ENCODE peak calls at places on chromosomes 16 and 17, in five cellular contexts. H is neural progenitor cell, S is lower leg skin, A is adrenal gland, T is AG10803. O is an unnamed sample.

GRCh38 chr17:43399839-43400328 is 1.1 kb downstream of the ARL4D start:
- DNase-seq in H (no peak), S (no peak), A (no peak), T (peak), O (no peak)

GRCh38 chr16:86882586-86883280 is 304.4 kb downstream of the FOXL1 start:
- DNase-seq in H (no peak), S (no peak), A (peak), T (peak), O (peak)

GRCh38 chr17:56902350-56902749 is 11.5 kb downstream of the TRIM25 start:
- DNase-seq in H (no peak), S (peak), A (no peak), T (peak), O (peak)

GRCh38 chr17:52536466-52536865 is 378.0 kb upstream of the CA10 start:
- DNase-seq in H (no peak), S (no peak), A (no peak), T (no peak), O (no peak)

GRCh38 chr16:6926762-6927161 is 405.9 kb upstream of the RBFOX1 start:
- DNase-seq in H (peak), S (no peak), A (no peak), T (no peak), O (no peak)

GRCh38 chr17:266701-267656 is 85.5 kb upstream of the DOC2B start:
- DNase-seq in H (peak), S (peak), A (peak), T (no peak), O (no peak)

GRCh38 chr17:45432405-45433113 is at the start of gene ARHGAP27:
- DNase-seq in H (peak), S (peak), A (peak), T (no peak), O (peak)

GRCh38 chr17:10295728-10296343 is 77.0 kb downstream of the MYH13 start:
- DNase-seq in H (peak), S (peak), A (peak), T (peak), O (no peak)

GRCh38 chr17:59683283-59683682 is 23.9 kb downstream of the PTRH2 start:
- DNase-seq in H (no peak), S (no peak), A (no peak), T (no peak), O (no peak)

GRCh38 chr17:77475012-77475976 is 334.5 kb downstream of the SEC14L1 start:
- DNase-seq in H (no peak), S (no peak), A (no peak), T (peak), O (peak)

GRCh38 chr17:68460715-68461114 is 3.4 kb upstream of the WIPI1 start:
- DNase-seq in H (no peak), S (no peak), A (no peak), T (no peak), O (no peak)

GRCh38 chr16:89007371-89008249 is 30.6 kb upstream of the CBFA2T3 start:
- DNase-seq in H (no peak), S (no peak), A (no peak), T (no peak), O (no peak)

GRCh38 chr16:89012622-89012995 is 35.6 kb upstream of the CBFA2T3 start:
- DNase-seq in H (no peak), S (no peak), A (no peak), T (no peak), O (no peak)

GRCh38 chr16:89011909-89012621 is 35.1 kb upstream of the CBFA2T3 start:
- DNase-seq in H (no peak), S (no peak), A (no peak), T (no peak), O (no peak)

GRCh38 chr16:89010210-89010925 is 33.4 kb upstream of the CBFA2T3 start:
- DNase-seq in H (no peak), S (no peak), A (no peak), T (no peak), O (no peak)

DNA sequence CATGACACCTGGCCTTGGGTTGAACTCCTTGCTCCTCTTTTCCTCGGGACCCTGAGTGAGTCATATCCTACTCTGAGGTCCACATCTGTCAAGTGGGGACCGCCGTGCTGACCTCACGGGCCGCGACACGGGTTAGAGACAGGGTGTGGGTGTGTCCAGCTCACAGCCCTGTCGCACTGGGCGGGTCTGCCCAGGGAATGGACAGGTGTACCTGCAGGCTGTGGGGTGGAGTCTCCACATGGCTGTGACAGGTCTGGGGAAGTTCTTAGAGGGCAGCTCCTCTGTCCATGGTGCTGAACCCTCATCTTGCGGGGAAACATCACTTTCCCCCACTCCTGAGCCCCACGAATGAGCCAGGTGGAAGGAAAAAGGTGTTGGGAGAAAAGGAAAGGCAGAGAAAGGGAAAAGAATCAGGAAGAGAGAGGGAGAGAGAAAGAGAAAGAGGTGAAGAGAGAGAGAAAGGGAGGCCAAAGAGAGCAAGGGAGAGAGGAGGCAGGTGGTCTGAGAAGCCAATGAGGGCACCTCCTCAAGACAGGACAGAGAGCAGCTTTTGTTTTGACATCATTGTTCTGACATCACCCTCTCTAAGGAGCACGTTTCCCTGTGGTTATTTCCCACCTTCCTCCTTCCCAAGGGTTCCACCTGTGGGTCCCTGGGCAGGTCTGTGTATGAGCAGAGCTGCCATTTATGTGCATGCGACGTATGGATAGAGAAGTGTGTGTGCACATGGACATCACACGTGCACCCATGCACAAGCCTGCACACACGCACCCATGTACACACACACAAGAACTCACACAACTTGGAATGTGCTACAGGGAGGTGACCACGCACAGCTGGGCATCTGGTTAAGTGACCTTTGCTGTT is 32.6 kb upstream of the CBFA2T3 start:
- DNase-seq in H (peak), S (no peak), A (no peak), T (no peak), O (no peak)
- TF ChIP-seq CTCF in H (no peak), S (no peak), A (no peak), T (no peak), O (no peak)

GRCh38 chr17:80034654-80034976 is 1.1 kb downstream of the TBC1D16 start:
- DNase-seq in H (no peak), S (no peak), A (no peak), T (no peak), O (no peak)
- H3K4me3 ChIP-seq in H (peak), S (peak), A (no peak), T (peak), O (peak)

DNA sequence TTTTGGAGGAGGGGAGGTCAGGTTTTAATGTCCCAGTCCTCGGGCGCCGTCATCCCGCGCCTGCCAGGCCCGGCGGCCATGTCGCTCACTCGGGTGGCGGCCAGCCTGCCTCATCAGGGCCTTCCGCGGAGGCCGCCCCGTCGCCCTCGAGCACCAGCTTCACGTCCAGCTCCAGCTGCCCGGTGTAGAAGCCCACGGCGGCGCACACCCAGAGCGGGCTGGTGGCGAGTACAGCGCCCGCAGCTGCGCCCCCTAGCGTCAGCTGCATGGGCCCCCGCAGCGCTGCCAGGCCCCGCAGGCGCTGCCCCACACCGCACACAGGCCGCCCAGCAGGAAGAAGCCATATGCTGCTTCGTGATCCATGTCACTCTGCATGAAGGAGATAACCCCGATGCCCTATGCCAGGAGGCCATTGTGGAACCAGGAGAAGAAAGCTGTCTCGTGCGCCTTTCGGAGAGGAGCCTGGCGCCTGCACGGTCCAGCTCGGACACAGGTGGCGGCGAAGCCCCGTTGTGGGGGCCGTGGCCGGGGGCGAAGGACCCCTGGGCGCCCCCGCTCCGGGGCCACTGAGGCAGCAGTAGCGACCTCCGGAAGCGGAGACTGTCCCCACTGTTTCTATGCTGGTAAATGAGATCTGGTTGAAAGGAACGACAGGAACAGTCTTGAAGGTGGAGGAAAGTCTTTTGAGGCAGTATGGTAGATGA is 9.6 kb downstream of the AP2B1 start:
- DNase-seq in H (peak), S (no peak), A (no peak), T (no peak), O (no peak)
- TF ChIP-seq CTCF in H (peak), S (no peak), A (no peak), T (no peak), O (no peak)

GRCh38 chr16:85372627-85373372 is 240.3 kb upstream of the GSE1 start:
- DNase-seq in H (no peak), S (no peak), A (peak), T (peak), O (peak)

GRCh38 chr16:85371948-85372347 is 241.2 kb upstream of the GSE1 start:
- DNase-seq in H (no peak), S (no peak), A (no peak), T (no peak), O (no peak)

GRCh38 chr16:85369741-85370528 is 243.2 kb upstream of the GSE1 start:
- DNase-seq in H (peak), S (peak), A (peak), T (peak), O (peak)

GRCh38 chr16:85370543-85370880 is 242.6 kb upstream of the GSE1 start:
- DNase-seq in H (no peak), S (no peak), A (no peak), T (no peak), O (no peak)

GRCh38 chr16:85370881-85371651 is 242.1 kb upstream of the GSE1 start:
- DNase-seq in H (no peak), S (peak), A (peak), T (peak), O (peak)
- H3K4me3 ChIP-seq in H (no peak), S (no peak), A (no peak), T (peak), O (no peak)

DNA sequence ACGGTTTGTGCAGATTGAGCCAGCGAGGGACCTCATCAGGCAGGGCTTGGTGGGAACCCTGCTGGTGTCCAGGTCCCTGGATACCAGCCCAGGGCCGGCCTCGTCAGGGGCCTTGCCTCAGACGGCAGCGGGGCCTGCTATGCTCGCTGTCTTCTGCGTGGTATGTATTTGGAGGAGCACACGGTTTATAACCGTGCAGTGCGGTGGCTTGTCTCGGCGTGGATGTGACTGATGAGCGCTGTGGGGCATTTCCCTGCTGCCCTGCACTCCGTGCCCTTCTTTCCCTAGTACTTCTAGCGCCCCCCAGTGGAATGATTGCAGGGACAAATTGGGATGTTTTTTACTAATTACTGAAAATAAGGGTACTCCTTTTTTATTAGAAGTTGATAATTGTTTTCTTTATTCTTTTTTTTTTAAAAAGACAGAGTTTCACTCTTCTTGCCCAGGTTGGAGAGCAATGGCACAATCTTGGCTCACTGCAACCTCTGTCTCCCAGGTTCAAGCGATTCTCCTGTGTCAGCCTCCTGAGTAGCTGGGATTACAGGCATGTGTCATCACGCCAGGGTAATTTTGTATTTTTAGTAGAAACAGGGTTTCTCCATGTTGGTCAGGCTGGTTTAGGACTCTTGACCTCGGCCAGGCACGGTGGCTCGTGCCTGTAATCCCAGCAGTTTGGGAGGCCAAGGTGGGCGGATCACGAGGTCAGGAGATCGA is 15.3 kb downstream of the TBCD start:
- DNase-seq in H (peak), S (no peak), A (peak), T (peak), O (peak)
- TF ChIP-seq CTCF in H (peak), S (no peak), A (peak), T (peak), O (peak)

GRCh38 chr17:58532555-58532951 is 18.1 kb upstream of the MTMR4 start:
- DNase-seq in H (peak), S (no peak), A (no peak), T (no peak), O (no peak)

GRCh38 chr17:58530655-58531054 is 16.2 kb upstream of the MTMR4 start:
- DNase-seq in H (peak), S (no peak), A (no peak), T (no peak), O (no peak)

GRCh38 chr17:58531661-58532554 is 17.5 kb upstream of the MTMR4 start:
- DNase-seq in H (peak), S (peak), A (peak), T (peak), O (peak)

GRCh38 chr17:58529275-58529674 is 14.8 kb upstream of the MTMR4 start:
- DNase-seq in H (peak), S (no peak), A (peak), T (no peak), O (no peak)

DNA sequence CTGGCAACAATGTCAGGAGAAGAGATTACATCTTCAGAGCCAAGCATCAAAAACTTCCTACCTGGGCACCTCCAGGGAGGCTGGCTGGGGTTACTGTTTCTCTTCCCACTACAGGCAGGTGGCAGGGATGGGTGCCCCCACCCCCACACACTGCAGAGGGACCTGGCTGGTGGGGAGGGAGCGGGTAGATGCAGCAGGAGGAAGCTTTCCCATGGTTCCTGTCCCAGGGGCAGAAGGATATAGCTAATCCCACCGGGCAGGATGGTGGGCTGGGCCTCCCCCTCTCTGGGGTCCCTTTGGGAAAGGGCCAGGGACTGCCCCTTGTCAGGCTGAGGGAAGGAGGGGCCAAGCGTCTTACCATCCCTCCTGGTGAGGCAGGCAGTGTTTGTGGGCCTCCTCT is 16.7 kb upstream of the MTMR4 start:
- DNase-seq in H (peak), S (no peak), A (no peak), T (no peak), O (no peak)
- H3K4me3 ChIP-seq in H (peak), S (no peak), A (no peak), T (peak), O (peak)

GRCh38 chr16:57502048-57502775 is 15.9 kb upstream of the DOK4 start:
- DNase-seq in H (no peak), S (no peak), A (no peak), T (no peak), O (no peak)

GRCh38 chr16:57504001-57504400 is 17.7 kb upstream of the DOK4 start:
- DNase-seq in H (no peak), S (no peak), A (no peak), T (no peak), O (no peak)

GRCh38 chr16:57503366-57503765 is 17.1 kb upstream of the DOK4 start:
- DNase-seq in H (no peak), S (no peak), A (no peak), T (no peak), O (no peak)

GRCh38 chr16:57500578-57501111 is 14.4 kb upstream of the DOK4 start:
- DNase-seq in H (no peak), S (no peak), A (no peak), T (no peak), O (no peak)

DNA sequence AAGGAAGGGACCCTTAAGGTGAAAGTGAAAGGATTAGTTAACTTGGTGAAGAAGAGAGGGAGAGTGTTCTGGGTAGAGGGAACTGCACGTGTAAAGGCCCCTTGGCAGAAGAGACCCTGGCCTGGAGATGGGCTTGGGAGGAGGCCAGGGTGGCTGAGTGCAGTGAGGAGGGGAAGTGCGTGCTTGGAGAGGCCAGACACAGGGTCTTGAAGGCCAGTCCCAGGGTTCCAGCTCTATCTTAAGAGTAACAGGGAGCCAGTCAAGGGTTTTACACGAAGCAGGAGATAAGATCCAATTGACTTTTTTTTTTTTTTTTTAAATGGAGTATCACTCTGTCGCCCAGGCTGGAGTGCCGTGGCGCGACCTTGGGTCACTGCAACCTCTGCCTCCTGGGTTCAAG is 15.2 kb upstream of the DOK4 start:
- DNase-seq in H (no peak), S (no peak), A (no peak), T (no peak), O (no peak)
- TF ChIP-seq CTCF in H (no peak), S (no peak), A (no peak), T (no peak), O (no peak)

DNA sequence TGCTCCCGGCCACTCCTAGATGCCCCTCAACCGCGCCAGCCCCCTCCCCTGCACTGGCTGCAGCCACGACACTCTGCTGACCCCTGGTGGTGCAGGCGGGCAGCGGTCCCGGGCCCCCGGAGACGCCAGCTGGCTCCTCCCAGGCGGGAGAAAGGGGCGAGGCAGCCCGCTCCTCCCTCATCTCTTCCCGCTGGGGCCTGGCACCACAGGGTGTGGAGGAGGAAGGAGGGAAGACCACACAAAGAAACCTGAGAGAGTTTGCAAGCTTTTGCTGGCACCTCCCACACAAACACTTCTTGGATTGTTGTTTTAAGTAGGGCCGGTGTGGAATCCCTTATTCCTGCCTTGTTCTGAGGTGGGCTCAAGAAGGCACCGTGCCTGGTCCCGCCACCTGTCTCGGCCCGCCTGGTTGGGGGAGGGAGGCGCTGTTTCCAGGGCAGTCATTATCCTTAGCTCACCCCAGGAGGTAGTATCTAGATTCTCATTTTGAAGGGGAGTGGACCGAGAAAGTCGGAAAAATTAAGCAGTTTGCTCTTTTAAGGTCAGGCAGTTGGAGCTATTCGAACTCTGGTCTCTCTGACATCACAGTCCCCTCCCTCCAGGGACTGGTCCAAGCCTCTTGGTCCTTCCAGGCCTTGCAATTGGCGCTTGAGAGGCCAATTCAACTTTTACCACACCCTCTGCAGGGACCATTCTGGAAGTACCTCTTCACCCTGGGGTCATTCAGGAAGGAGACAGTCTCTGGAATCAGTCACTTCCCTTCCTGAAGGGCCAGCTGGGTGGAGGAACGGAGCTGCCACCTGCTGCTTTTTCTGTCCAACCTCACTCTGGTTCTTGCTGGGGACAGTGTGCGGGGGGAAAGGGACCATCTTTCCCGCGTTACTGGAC is 951 bp upstream of the ANKRD13B start:
- DNase-seq in H (peak), S (peak), A (peak), T (peak), O (peak)
- H3K4me3 ChIP-seq in H (peak), S (no peak), A (no peak), T (peak), O (peak)

GRCh38 chr16:76882105-76882504 is 308.9 kb upstream of the MON1B start:
- DNase-seq in H (no peak), S (no peak), A (no peak), T (no peak), O (no peak)
- TF ChIP-seq CTCF in H (no peak), S (no peak), A (no peak), T (no peak), O (no peak)

GRCh38 chr17:49439673-49440571 is 25.2 kb upstream of the PHB1 start:
- DNase-seq in H (peak), S (peak), A (no peak), T (peak), O (no peak)
- H3K4me3 ChIP-seq in H (no peak), S (no peak), A (no peak), T (no peak), O (no peak)